ENCODE peak calls at places on chromosomes 6 and 20, in eight cellular contexts. K is DMS153, H is HEK293T, I is NCI-H524 treated with DMSO at 0.1 percent for 48 hours, J is tibial artery, L is amygdala, D is stomach, F is neuronal stem cell. B is an unnamed sample.

GRCh38 chr6:78810146-78810545 is 57.2 kb upstream of the IRAK1BP1 start:
- DNase-seq in I (peak; percentile 13), D (no peak), F (peak; percentile 38), L (no peak), H (peak; percentile 34), J (no peak), K (peak; percentile 66), B (peak; percentile 51)

GRCh38 chr6:72955666-72956065 is 269.6 kb downstream of the KHDC1L start:
- DNase-seq in L (no peak), J (no peak), H (no peak), D (no peak), F (no peak), I (no peak), K (no peak), B (no peak)

GRCh38 chr6:11769816-11770545 is 8.6 kb downstream of the ADTRP start:
- DNase-seq in D (no peak), K (no peak), F (no peak), H (no peak), L (no peak), J (no peak), I (no peak), B (no peak)

GRCh38 chr6:7730852-7731251 is 5.0 kb downstream of the BMP6 start:
- DNase-seq in H (no peak), J (no peak), F (no peak), D (no peak), I (no peak), L (no peak), K (no peak), B (peak; percentile 90)

GRCh38 chr6:147227770-147228320 is 23.6 kb downstream of the STXBP5 start:
- DNase-seq in I (no peak), L (no peak), F (no peak), K (no peak), J (no peak), H (no peak), D (no peak), B (no peak)

GRCh38 chr6:113464959-113465358 is 392.2 kb upstream of the MARCKS start:
- DNase-seq in J (no peak), K (no peak), F (no peak), L (no peak), H (no peak), I (no peak), D (no peak), B (peak; percentile 91)

GRCh38 chr20:64003970-64004725 is 23.2 kb downstream of the PRPF6 start:
- DNase-seq in H (no peak), L (no peak), K (no peak), D (no peak), J (no peak), I (no peak), F (no peak), B (no peak)

GRCh38 chr20:61052195-61052594 is 199.9 kb upstream of the CDH4 start:
- DNase-seq in I (peak; percentile 83), L (no peak), D (no peak), K (no peak), J (no peak), H (no peak), F (no peak), B (no peak)

GRCh38 chr6:36319436-36319762 is 17.3 kb downstream of the BNIP5 start:
- DNase-seq in L (no peak), I (peak; percentile 82), J (no peak), K (peak; percentile 88), F (no peak), D (no peak), H (no peak), B (no peak)

GRCh38 chr20:55135923-55136322 is 660.5 kb downstream of the DOK5 start:
- DNase-seq in J (no peak), H (no peak), K (no peak), I (no peak), F (no peak), L (no peak), D (no peak), B (no peak)

GRCh38 chr6:39206250-39206721 is 23.0 kb downstream of the KCNK5 start:
- DNase-seq in D (peak; percentile 63), L (no peak), J (no peak), F (no peak), I (no peak), H (no peak), K (no peak), B (no peak)